ENCODE peak calls at places on chromosomes 5 and 9, in seven cellular contexts. I is Calu3, L is fibroblast of pulmonary artery, A is esophagus squamous epithelium, D is left ventricle myocardium inferior, N is IMR-90, K is PC-3. M is an unnamed sample.

GRCh38 chr5:13217636-13218035 is 726.9 kb downstream of the DNAH5 start:
- DNase-seq in D (no peak), K (no peak), A (no peak), N (no peak), I (no peak), L (no peak), M (no peak)

GRCh38 chr9:91711755-91712591 is 238.1 kb downstream of the ROR2 start:
- DNase-seq in L (peak; percentile 31), N (peak; percentile 37), K (peak; percentile 19), A (no peak), D (no peak), I (no peak), M (no peak)

GRCh38 chr9:128155736-128156500 is 4.1 kb upstream of the BBLN start:
- DNase-seq in N (no peak), A (no peak), L (no peak), D (no peak), I (peak; percentile 37), K (no peak), M (no peak)

GRCh38 chr9:25658587-25658986 is 19.7 kb downstream of the TUSC1 start:
- DNase-seq in A (no peak), L (no peak), N (no peak), D (no peak), I (no peak), K (no peak), M (no peak)

GRCh38 chr5:156149203-156149602 is 177.8 kb upstream of the SGCD start:
- DNase-seq in K (no peak), L (peak; percentile 3), I (no peak), D (no peak), A (no peak), N (peak; percentile 58), M (no peak)

GRCh38 chr5:84255318-84255717 is 129.4 kb downstream of the EDIL3 start:
- DNase-seq in I (peak; percentile 4), A (no peak), D (no peak), N (peak; percentile 48), K (peak; percentile 67), L (peak; percentile 62), M (no peak)

GRCh38 chr9:107710988-107711387 is 221.4 kb upstream of the KLF4 start:
- DNase-seq in N (no peak), I (no peak), K (peak; percentile 36), D (no peak), L (no peak), A (no peak), M (no peak)

GRCh38 chr5:87081511-87082372 is 185.9 kb upstream of the RASA1 start:
- DNase-seq in L (no peak), D (no peak), I (no peak), N (no peak), A (no peak), K (no peak), M (no peak)

GRCh38 chr5:108341866-108342265 is 40.0 kb downstream of the FBXL17 start:
- DNase-seq in A (no peak), L (no peak), D (no peak), K (no peak), N (peak; percentile 3), I (no peak), M (no peak)

GRCh38 chr5:93596676-93597441 is 13.8 kb downstream of the NR2F1 start:
- DNase-seq in L (no peak), A (no peak), K (peak; percentile 45), N (no peak), D (no peak), I (peak; percentile 70), M (no peak)

GRCh38 chr5:98463222-98463621 is 310.2 kb upstream of the RGMB start:
- DNase-seq in D (no peak), A (no peak), L (no peak), I (no peak), K (no peak), N (no peak), M (no peak)

GRCh38 chr5:57302643-57303042 is 128.8 kb downstream of the GPBP1 start:
- DNase-seq in N (peak; percentile 67), K (no peak), L (peak; percentile 48), D (no peak), A (no peak), I (no peak), M (no peak)

GRCh38 chr9:74953235-74953741 is 576 bp upstream of the C9orf40 start:
- DNase-seq in A (no peak), K (no peak), N (no peak), D (no peak), I (no peak), L (no peak), M (peak; percentile 5)

GRCh38 chr9:13351768-13352386 is 72.4 kb upstream of the MPDZ start:
- DNase-seq in D (no peak), L (peak; percentile 85), I (no peak), N (peak; percentile 65), A (no peak), K (peak; percentile 59), M (no peak)

GRCh38 chr5:14925326-14925725 is 53.7 kb upstream of the ANKH start:
- DNase-seq in L (no peak), A (no peak), K (peak; percentile 49), N (peak; percentile 60), I (no peak), D (no peak), M (no peak)

GRCh38 chr5:76716456-76717157 is 681 bp downstream of the F2R start:
- DNase-seq in A (no peak), D (peak; percentile 29), L (peak; percentile 40), N (no peak), I (no peak), K (no peak), M (peak; percentile 23)

GRCh38 chr5:43691893-43692292 is 88.9 kb downstream of the NNT start:
- DNase-seq in K (no peak), D (no peak), N (no peak), I (no peak), A (no peak), L (no peak), M (no peak)

GRCh38 chr5:166722939-166723338 is 1568.5 kb upstream of the WWC1 start:
- DNase-seq in D (no peak), K (peak; percentile 32), I (peak; percentile 65), N (no peak), A (no peak), L (peak; percentile 80), M (no peak)

GRCh38 chr9:8401961-8402701 is 602.6 kb upstream of the DMAC1 start:
- DNase-seq in N (no peak), K (no peak), I (no peak), D (no peak), L (no peak), A (no peak), M (no peak)

GRCh38 chr9:124259273-124260078 is 1.7 kb downstream of the NEK6 start:
- DNase-seq in N (peak; percentile 91), A (no peak), D (peak; percentile 70), L (peak; percentile 91), K (peak; percentile 91), I (peak; percentile 76), M (peak; percentile 64)

GRCh38 chr5:133792683-133793082 is 175.7 kb downstream of the C5orf15 start:
- DNase-seq in L (no peak), A (no peak), I (no peak), K (no peak), N (no peak), D (no peak), M (no peak)

GRCh38 chr9:109926321-109926959 is 146.4 kb downstream of the PALM2AKAP2 start:
- DNase-seq in I (no peak), L (no peak), A (no peak), N (no peak), D (no peak), K (no peak), M (no peak)

GRCh38 chr5:16467363-16468219 is 2.0 kb upstream of the ZNF622 start:
- DNase-seq in D (no peak), K (peak; percentile 93), I (no peak), A (no peak), L (peak; percentile 45), N (peak; percentile 78), M (no peak)

DNA sequence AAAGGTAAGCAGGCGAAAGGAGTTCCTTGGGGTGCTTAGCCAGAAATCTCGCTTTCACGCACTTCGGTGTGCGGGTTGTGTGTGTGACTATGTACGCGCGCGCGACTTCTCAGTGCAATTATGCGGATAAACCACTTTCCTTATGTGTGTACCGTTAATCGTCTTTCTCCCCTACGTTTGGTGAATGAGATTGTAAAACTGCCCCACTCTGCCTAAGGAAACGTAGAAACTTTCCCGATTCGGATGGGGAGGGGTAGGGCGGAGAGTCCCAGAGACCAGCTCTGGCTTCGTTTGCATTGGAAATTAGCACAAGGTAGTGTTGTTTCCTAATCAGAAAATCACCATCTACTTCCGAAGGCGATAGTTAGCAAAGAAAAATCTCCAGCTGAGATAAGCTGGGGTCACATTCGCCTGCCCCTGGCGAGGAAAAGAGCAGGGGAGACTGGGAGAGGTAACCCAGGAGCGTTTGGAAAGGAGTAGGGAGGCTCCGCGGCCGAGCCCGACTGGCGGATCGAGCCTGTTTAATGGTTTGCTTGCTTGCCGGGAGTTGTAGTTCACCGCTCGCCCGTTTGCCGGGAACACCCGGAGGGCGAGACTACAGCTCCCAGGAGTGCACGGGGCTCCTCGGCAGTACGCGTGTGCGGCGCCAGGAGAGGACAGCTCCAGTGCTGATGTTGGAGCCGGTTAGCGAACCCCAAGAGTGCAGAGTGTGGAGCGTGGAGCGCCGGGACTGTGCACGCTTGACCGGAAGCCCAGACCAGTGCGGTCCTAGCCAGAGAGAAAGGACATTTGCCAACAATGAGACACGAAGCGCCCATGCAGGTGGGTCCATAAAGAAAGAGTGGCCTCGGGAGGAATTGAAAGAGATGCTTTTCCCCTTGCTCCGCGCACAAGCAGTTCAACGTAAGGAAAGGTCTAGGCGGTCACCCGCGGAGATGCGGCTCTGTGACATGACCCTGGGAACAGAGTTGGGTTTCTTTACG is at the start of gene RAB3C:
- DNase-seq in K (peak; percentile 72), I (peak; percentile 90), L (peak; percentile 94), A (peak; percentile 54), N (peak; percentile 90), D (peak; percentile 89), M (peak; percentile 85)
- TF ChIP-seq CTCF in K (no peak), I (no peak), L (no peak), A (no peak), N (no peak), D (peak; percentile 47), M (peak; percentile 15)

GRCh38 chr9:106503759-106504158 is 359.2 kb upstream of the ZNF462 start:
- DNase-seq in N (no peak), D (no peak), K (no peak), A (no peak), I (no peak), L (no peak), M (no peak)
- TF ChIP-seq CTCF in N (no peak), D (no peak), K (no peak), A (no peak), I (no peak), L (no peak), M (no peak)

GRCh38 chr5:112420111-112420864 is 1.2 kb upstream of the EPB41L4A start:
- DNase-seq in I (peak; percentile 94), K (peak; percentile 59), A (peak; percentile 22), N (peak; percentile 5), D (peak; percentile 89), L (peak; percentile 67), M (peak; percentile 87)
- TF ChIP-seq CTCF in I (peak; percentile 96), K (peak; percentile 70), A (peak; percentile 22), N (peak; percentile 43), D (peak; percentile 97), L (peak; percentile 80), M (peak; percentile 89)

GRCh38 chr5:178069909-178070308 is 43.4 kb upstream of the N4BP3 start:
- DNase-seq in D (no peak), I (peak; percentile 67), A (no peak), K (peak; percentile 70), L (peak; percentile 33), N (peak; percentile 26), M (no peak)
- TF ChIP-seq CTCF in D (peak; percentile 33), I (peak; percentile 32), A (no peak), K (peak; percentile 81), L (peak; percentile 43), N (peak; percentile 42), M (no peak)

M was measured in heart right ventricle.